ENCODE peak calls at places on chromosomes 11 and 22, in nine cellular contexts. V is HTR-8/SVneo; A is activated naive CD4-positive, alpha-beta T cell; U is HEK293T; S is iPS DF 19.7; W is activated CD8-positive, alpha-beta memory T cell treated with anti-CD3 and anti-CD28 coated beads for 24 hours; Q is H9; I is NCI-H524 treated with DMSO at 0.1 percent for 48 hours; X is lower lobe of right lung. Y is an unnamed sample.
A peak's percentile ranks its signal among the peaks of the same experiment; 100 is the strongest.

GRCh38 chr11:665707-666281 is 28.7 kb downstream of the DRD4 start:
- DNase-seq in V (no peak), A (no peak), U (no peak), S (no peak), W (no peak), Q (no peak), I (no peak), X (no peak), Y (no peak)

GRCh38 chr11:61888043-61888442 is 3.3 kb downstream of the FADS3 start:
- DNase-seq in V (peak; percentile 84), A (no peak), U (no peak), S (no peak), W (no peak), Q (no peak), I (no peak), X (peak; percentile 65), Y (peak; percentile 74)

GRCh38 chr11:69501891-69502860 is 20.7 kb downstream of the LINC01488 start:
- DNase-seq in V (no peak), A (no peak), U (no peak), S (no peak), W (no peak), Q (no peak), I (no peak), X (no peak), Y (peak; percentile 64)

GRCh38 chr11:121672630-121673487 is 220.1 kb upstream of the SORL1-AS1 start:
- DNase-seq in V (no peak), A (no peak), U (no peak), S (no peak), W (no peak), Q (no peak), I (no peak), X (no peak), Y (no peak)

GRCh38 chr22:49179175-49179574 is 648.5 kb downstream of the BRD1 start:
- DNase-seq in V (no peak), A (no peak), U (no peak), S (no peak), W (no peak), Q (no peak), I (no peak), X (peak; percentile 34), Y (no peak)

GRCh38 chr11:70577948-70578347 is 179.6 kb downstream of the CTTN start:
- DNase-seq in V (no peak), A (no peak), U (no peak), S (no peak), W (no peak), Q (no peak), I (no peak), X (no peak), Y (peak; percentile 48)

GRCh38 chr11:60959445-60959844 is 7.5 kb upstream of the SLC15A3 start:
- DNase-seq in V (no peak), A (no peak), U (no peak), S (no peak), W (no peak), Q (no peak), I (no peak), X (no peak), Y (no peak)

GRCh38 chr11:119450590-119450989 is 27.6 kb upstream of the THY1 start:
- DNase-seq in V (no peak), A (no peak), U (no peak), S (no peak), W (no peak), Q (no peak), I (no peak), X (no peak), Y (no peak)

GRCh38 chr11:57508341-57509170 is 6.9 kb downstream of the SLC43A1 start:
- DNase-seq in V (no peak), A (no peak), U (no peak), S (no peak), W (no peak), Q (no peak), I (no peak), X (no peak), Y (no peak)

GRCh38 chr11:23856654-23857053 is 640.2 kb upstream of the LUZP2 start:
- DNase-seq in V (no peak), A (no peak), U (no peak), S (no peak), W (no peak), Q (no peak), I (no peak), X (no peak), Y (no peak)

GRCh38 chr22:42615092-42615859 is 593 bp upstream of the POLDIP3 start:
- DNase-seq in V (peak; percentile 81), A (peak; percentile 94), U (peak; percentile 79), S (peak; percentile 98), W (peak; percentile 91), Q (peak; percentile 97), I (peak; percentile 96), X (peak; percentile 85), Y (peak; percentile 87)

GRCh38 chr11:69876013-69876412 is 56.8 kb upstream of the FGF3 start:
- DNase-seq in V (no peak), A (no peak), U (no peak), S (no peak), W (peak; percentile 35), Q (no peak), I (no peak), X (peak; percentile 14), Y (peak; percentile 41)

GRCh38 chr22:43151251-43152000 is at the start of gene TSPO:
- DNase-seq in V (peak; percentile 72), A (peak; percentile 20), U (peak; percentile 80), S (no peak), W (peak; percentile 84), Q (peak; percentile 60), I (no peak), X (peak; percentile 88), Y (peak; percentile 90)

GRCh38 chr11:105220175-105220574 is 80.6 kb upstream of the CARD18 start:
- DNase-seq in V (no peak), A (no peak), U (no peak), S (no peak), W (no peak), Q (no peak), I (no peak), X (no peak), Y (no peak)

Y was measured in upper lobe of right lung.